ENCODE peak calls at places on chromosomes 3 and 15, in nine cellular contexts. M, Z, F, P, G, N, B, K and L are unnamed samples.

GRCh38 chr3:109553573-109554371 is 216.4 kb upstream of the DPPA4 start:
- DNase-seq in M (no peak), Z (no peak), F (no peak), P (no peak), G (no peak), N (no peak), B (no peak), K (no peak), L (no peak)

GRCh38 chr3:28295819-28296364 is 52.6 kb upstream of the ZCWPW2 start:
- DNase-seq in M (no peak), Z (no peak), F (no peak), P (no peak), G (no peak), N (peak; percentile 32), B (no peak), K (no peak), L (no peak)

GRCh38 chr3:198080521-198081384 is 120.7 kb downstream of the LMLN start:
- DNase-seq in M (peak; percentile 84), Z (peak; percentile 78), F (peak; percentile 77), P (peak; percentile 37), G (peak; percentile 72), N (peak; percentile 58), B (peak; percentile 78), K (peak; percentile 79), L (no peak)

GRCh38 chr3:143736651-143737050 is 111.6 kb downstream of the SLC9A9 start:
- DNase-seq in M (no peak), Z (no peak), F (no peak), P (no peak), G (no peak), N (peak; percentile 52), B (no peak), K (no peak), L (no peak)

GRCh38 chr15:43749690-43750345 is 3.6 kb downstream of the PDIA3 start:
- DNase-seq in M (no peak), Z (no peak), F (no peak), P (no peak), G (no peak), N (no peak), B (no peak), K (peak; percentile 34), L (no peak)

GRCh38 chr3:39809181-39809994 is at the start of gene MYRIP:
- DNase-seq in M (peak; percentile 87), Z (peak; percentile 69), F (peak; percentile 81), P (peak; percentile 20), G (peak; percentile 51), N (peak; percentile 81), B (peak; percentile 91), K (peak; percentile 90), L (no peak)

GRCh38 chr3:47512416-47513124 is 942 bp downstream of the ELP6 start:
- DNase-seq in M (peak; percentile 80), Z (peak; percentile 66), F (peak; percentile 23), P (peak; percentile 10), G (peak; percentile 26), N (peak; percentile 56), B (peak; percentile 26), K (no peak), L (no peak)

GRCh38 chr3:11826628-11827265 is 19.9 kb downstream of the TAMM41 start:
- DNase-seq in M (no peak), Z (no peak), F (no peak), P (no peak), G (no peak), N (no peak), B (no peak), K (no peak), L (no peak)

GRCh38 chr3:49387721-49388120 is 24.1 kb downstream of the RHOA start:
- DNase-seq in M (no peak), Z (no peak), F (no peak), P (no peak), G (no peak), N (no peak), B (no peak), K (no peak), L (no peak)

GRCh38 chr3:197019021-197019420 is 10.6 kb downstream of the MELTF start:
- DNase-seq in M (no peak), Z (no peak), F (no peak), P (no peak), G (no peak), N (no peak), B (no peak), K (no peak), L (no peak)

GRCh38 chr3:102205647-102206046 is 229.2 kb upstream of the ZPLD1 start:
- DNase-seq in M (no peak), Z (peak; percentile 46), F (no peak), P (no peak), G (no peak), N (no peak), B (no peak), K (no peak), L (no peak)

DNA sequence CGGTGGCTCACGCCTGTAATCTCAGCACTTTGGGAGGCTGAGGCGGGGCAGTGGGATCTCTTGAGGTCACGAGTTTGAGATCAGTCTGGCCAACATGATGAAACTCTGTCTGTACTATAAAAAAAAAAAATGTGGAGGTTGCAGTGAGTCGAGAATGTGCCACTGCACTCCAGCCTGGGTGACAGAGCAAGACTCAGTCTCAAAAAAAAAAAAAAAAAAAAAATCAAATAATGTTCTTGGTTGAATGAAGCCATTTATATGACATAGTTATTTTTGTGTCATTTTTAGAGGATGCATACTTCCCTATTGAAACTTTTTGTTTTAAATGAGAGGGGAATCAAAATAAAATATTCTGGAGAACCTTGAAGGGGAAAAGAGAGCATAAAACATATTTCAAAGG is 3.1 kb downstream of the HMCES start:
- DNase-seq in M (no peak), Z (no peak), F (no peak), P (no peak), G (no peak), N (no peak), B (no peak), K (no peak), L (no peak)
- H3K36me3 ChIP-seq in M (peaks cover 5% of the 10 kb centered on the region), Z (no peaks in the 10 kb centered on the region), F (no peaks in the 10 kb centered on the region), P (no peaks in the 10 kb centered on the region), G (peaks cover 3% of the 10 kb centered on the region), N (peaks cover 8% of the 10 kb centered on the region), B (peaks cover 4% of the 10 kb centered on the region), K (peaks cover 20% of the 10 kb centered on the region), L (peaks cover 7% of the 10 kb centered on the region)

GRCh38 chr15:25173241-25174028 is 218.6 kb downstream of the SNRPN start:
- DNase-seq in M (peak; percentile 35), Z (no peak), F (no peak), P (peak; percentile 1), G (peak; percentile 1), N (no peak), B (peak; percentile 3), K (peak; percentile 11), L (peak; percentile 79)

GRCh38 chr15:25170781-25171110 is 216.0 kb downstream of the SNRPN start:
- DNase-seq in M (peak; percentile 42), Z (peak; percentile 52), F (no peak), P (no peak), G (no peak), N (no peak), B (peak; percentile 5), K (peak; percentile 15), L (no peak)

GRCh38 chr15:25172691-25173090 is 217.9 kb downstream of the SNRPN start:
- DNase-seq in M (peak; percentile 33), Z (peak; percentile 55), F (no peak), P (no peak), G (no peak), N (no peak), B (no peak), K (peak; percentile 18), L (no peak)

GRCh38 chr15:25171111-25171811 is 216.5 kb downstream of the SNRPN start:
- DNase-seq in M (peak; percentile 46), Z (peak; percentile 51), F (no peak), P (peak; percentile 2), G (peak; percentile 5), N (no peak), B (peak; percentile 3), K (no peak), L (peak; percentile 64)

DNA sequence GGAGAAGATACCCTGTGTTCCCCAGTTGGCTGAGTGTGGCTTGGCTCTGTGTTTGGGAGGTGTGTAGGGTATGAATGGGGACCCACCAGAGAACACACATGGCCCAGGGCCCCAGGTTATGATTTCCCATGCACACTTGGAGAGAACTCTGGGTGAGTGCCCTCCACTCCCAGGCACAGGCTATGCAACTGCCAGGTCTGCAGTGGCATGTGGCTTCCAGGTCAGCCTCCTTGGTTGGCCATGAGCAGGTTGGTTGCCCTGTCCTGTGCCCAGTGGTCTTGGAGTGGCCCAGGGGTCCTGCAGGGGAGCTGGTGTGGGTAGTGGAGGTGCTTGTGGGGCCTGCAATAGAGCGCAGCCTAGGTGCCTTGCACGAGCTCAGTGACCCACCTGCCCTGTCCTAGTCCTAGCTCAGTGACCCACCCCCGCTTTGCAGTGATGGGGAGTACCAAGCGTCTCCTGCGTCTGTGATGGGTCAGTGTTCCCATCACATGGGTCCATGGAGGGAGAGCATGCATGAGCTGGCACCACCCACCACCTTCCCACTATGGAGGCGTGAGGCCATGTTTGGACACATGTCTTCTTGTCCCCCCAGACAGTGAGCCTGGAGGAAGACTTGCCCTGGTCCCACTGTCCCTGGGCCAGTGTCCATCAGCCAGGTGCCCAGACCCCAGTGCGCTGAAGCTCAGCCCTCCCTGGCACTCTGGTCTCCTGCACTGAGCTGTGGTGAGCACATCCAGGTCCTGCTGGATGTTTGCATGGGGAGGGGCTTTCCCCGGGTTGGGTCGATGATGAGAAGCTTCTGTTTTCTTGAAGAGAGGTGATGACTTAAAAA is 217.3 kb downstream of the SNRPN start:
- DNase-seq in M (peak; percentile 51), Z (peak; percentile 50), F (no peak), P (no peak), G (peak; percentile 7), N (no peak), B (peak; percentile 8), K (no peak), L (no peak)
- H3K9me3 ChIP-seq in M (peaks cover 22% of the 10 kb centered on the region), Z (peaks cover 22% of the 10 kb centered on the region), F (peaks cover 16% of the 10 kb centered on the region), P (peaks cover 75% of the 10 kb centered on the region), G (peaks cover 17% of the 10 kb centered on the region), N (peaks cover 4% of the 10 kb centered on the region), B (no peaks in the 10 kb centered on the region), K (peaks cover 23% of the 10 kb centered on the region), L (peaks cover 27% of the 10 kb centered on the region)

GRCh38 chr3:18012933-18013332 is 270.5 kb upstream of the TBC1D5 start:
- DNase-seq in M (no peak), Z (no peak), F (no peak), P (no peak), G (no peak), N (no peak), B (no peak), K (no peak), L (no peak)
- H3K36me3 ChIP-seq in M (no peaks in the 10 kb centered on the region), Z (no peaks in the 10 kb centered on the region), F (no peaks in the 10 kb centered on the region), P (no peaks in the 10 kb centered on the region), G (no peaks in the 10 kb centered on the region), N (no peaks in the 10 kb centered on the region), B (no peaks in the 10 kb centered on the region), K (no peaks in the 10 kb centered on the region), L (no peaks in the 10 kb centered on the region)

GRCh38 chr15:80367661-80368060 is 36.5 kb upstream of the ARNT2 start:
- DNase-seq in M (no peak), Z (no peak), F (no peak), P (no peak), G (no peak), N (no peak), B (no peak), K (no peak), L (no peak)

GRCh38 chr15:80371924-80372323 is 32.3 kb upstream of the ARNT2 start:
- DNase-seq in M (no peak), Z (no peak), F (no peak), P (no peak), G (no peak), N (no peak), B (no peak), K (no peak), L (no peak)

DNA sequence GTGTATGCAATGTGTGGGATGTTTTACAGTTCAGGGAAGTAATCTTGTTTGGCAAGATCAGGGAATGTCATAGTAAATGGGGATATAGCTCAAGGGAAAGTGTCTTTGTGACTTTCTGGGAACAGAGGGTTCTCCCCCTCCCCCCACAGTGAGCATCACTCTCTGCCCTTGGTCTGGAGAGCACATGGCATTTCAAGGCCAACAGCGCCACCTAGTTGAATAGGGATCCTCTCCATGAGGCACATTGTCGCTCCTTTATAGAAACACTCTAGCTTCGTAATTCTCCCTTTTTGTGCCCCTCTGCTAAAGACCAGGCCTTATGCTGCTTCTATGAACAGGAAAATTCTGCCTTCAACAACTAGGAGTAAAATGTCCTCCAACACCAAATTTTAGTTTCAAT is 37.1 kb upstream of the ARNT2 start:
- DNase-seq in M (no peak), Z (no peak), F (no peak), P (no peak), G (no peak), N (no peak), B (no peak), K (no peak), L (no peak)
- H3K9me3 ChIP-seq in M (peaks cover 23% of the 10 kb centered on the region), Z (peaks cover 19% of the 10 kb centered on the region), F (peaks cover 27% of the 10 kb centered on the region), P (peaks cover 53% of the 10 kb centered on the region), G (peaks cover 26% of the 10 kb centered on the region), N (no peaks in the 10 kb centered on the region), B (no peaks in the 10 kb centered on the region), K (peaks cover 18% of the 10 kb centered on the region), L (no peaks in the 10 kb centered on the region)